ENCODE peak calls at places on chromosomes 16 and 17, in four cellular contexts. One of them, this sample, is unnamed.

GRCh38 chr17:32185875-32186274 is 43.6 kb downstream of the RHOT1 start:
- DNase-seq in stimulated activated CD8-positive, alpha-beta memory T cell treated with anti-CD3 and anti-CD28 coated beads, Interleukin-4, amount 100 ng/mL, for 48 hours: no peak
- DNase-seq in mammary epithelial cell: no peak
- DNase-seq in globus pallidus: no peak
- DNase-seq in this sample: no peak

GRCh38 chr17:80164185-80164584 is 5.6 kb upstream of the CARD14 start:
- DNase-seq in stimulated activated CD8-positive, alpha-beta memory T cell treated with anti-CD3 and anti-CD28 coated beads, Interleukin-4, amount 100 ng/mL, for 48 hours: no peak
- DNase-seq in mammary epithelial cell: no peak
- DNase-seq in globus pallidus: no peak
- DNase-seq in this sample: no peak

GRCh38 chr17:47615766-47616424 is 33.8 kb upstream of the KPNB1 start:
- DNase-seq in mammary epithelial cell: peak
- DNase-seq in globus pallidus: peak
- DNase-seq in stimulated activated CD8-positive, alpha-beta memory T cell treated with anti-CD3 and anti-CD28 coated beads, Interleukin-4, amount 100 ng/mL, for 48 hours: no peak
- DNase-seq in this sample: peak

GRCh38 chr17:9056566-9056965 is 35.3 kb downstream of the NTN1 start:
- DNase-seq in mammary epithelial cell: no peak
- DNase-seq in stimulated activated CD8-positive, alpha-beta memory T cell treated with anti-CD3 and anti-CD28 coated beads, Interleukin-4, amount 100 ng/mL, for 48 hours: no peak
- DNase-seq in globus pallidus: no peak
- DNase-seq in this sample: no peak

GRCh38 chr17:6374761-6375312 is 60.1 kb downstream of the AIPL1 start:
- DNase-seq in stimulated activated CD8-positive, alpha-beta memory T cell treated with anti-CD3 and anti-CD28 coated beads, Interleukin-4, amount 100 ng/mL, for 48 hours: peak
- DNase-seq in globus pallidus: no peak
- DNase-seq in mammary epithelial cell: peak
- DNase-seq in this sample: no peak

GRCh38 chr16:79703066-79703465 is 102.5 kb upstream of the MAF start:
- DNase-seq in globus pallidus: no peak
- DNase-seq in stimulated activated CD8-positive, alpha-beta memory T cell treated with anti-CD3 and anti-CD28 coated beads, Interleukin-4, amount 100 ng/mL, for 48 hours: no peak
- DNase-seq in mammary epithelial cell: no peak
- DNase-seq in this sample: no peak

GRCh38 chr16:58661199-58661830 is 23.3 kb downstream of the SLC38A7 start:
- DNase-seq in stimulated activated CD8-positive, alpha-beta memory T cell treated with anti-CD3 and anti-CD28 coated beads, Interleukin-4, amount 100 ng/mL, for 48 hours: no peak
- DNase-seq in mammary epithelial cell: peak
- DNase-seq in globus pallidus: peak
- DNase-seq in this sample: peak

GRCh38 chr17:7383742-7384488 is 3.0 kb downstream of the TNK1 start:
- DNase-seq in globus pallidus: no peak
- DNase-seq in stimulated activated CD8-positive, alpha-beta memory T cell treated with anti-CD3 and anti-CD28 coated beads, Interleukin-4, amount 100 ng/mL, for 48 hours: peak
- DNase-seq in mammary epithelial cell: no peak
- DNase-seq in this sample: peak

GRCh38 chr17:76659928-76660614 is 16.5 kb upstream of the ST6GALNAC1 start:
- DNase-seq in stimulated activated CD8-positive, alpha-beta memory T cell treated with anti-CD3 and anti-CD28 coated beads, Interleukin-4, amount 100 ng/mL, for 48 hours: no peak
- DNase-seq in mammary epithelial cell: no peak
- DNase-seq in globus pallidus: no peak
- DNase-seq in this sample: no peak

GRCh38 chr17:65231662-65232335 is 94.6 kb downstream of the RGS9 start:
- DNase-seq in stimulated activated CD8-positive, alpha-beta memory T cell treated with anti-CD3 and anti-CD28 coated beads, Interleukin-4, amount 100 ng/mL, for 48 hours: peak
- DNase-seq in mammary epithelial cell: peak
- DNase-seq in globus pallidus: peak
- DNase-seq in this sample: peak

GRCh38 chr16:70160388-70160787 is 13.2 kb upstream of the CLEC18C start:
- DNase-seq in stimulated activated CD8-positive, alpha-beta memory T cell treated with anti-CD3 and anti-CD28 coated beads, Interleukin-4, amount 100 ng/mL, for 48 hours: no peak
- DNase-seq in globus pallidus: no peak
- DNase-seq in mammary epithelial cell: no peak
- DNase-seq in this sample: no peak

GRCh38 chr17:75507712-75508111 is 7.6 kb downstream of the CASKIN2 start:
- DNase-seq in stimulated activated CD8-positive, alpha-beta memory T cell treated with anti-CD3 and anti-CD28 coated beads, Interleukin-4, amount 100 ng/mL, for 48 hours: no peak
- DNase-seq in globus pallidus: peak
- DNase-seq in mammary epithelial cell: no peak
- DNase-seq in this sample: no peak

GRCh38 chr17:41100081-41100480 is 1.9 kb downstream of the KRTAP4-16 start:
- DNase-seq in globus pallidus: no peak
- DNase-seq in stimulated activated CD8-positive, alpha-beta memory T cell treated with anti-CD3 and anti-CD28 coated beads, Interleukin-4, amount 100 ng/mL, for 48 hours: no peak
- DNase-seq in mammary epithelial cell: no peak
- DNase-seq in this sample: no peak

GRCh38 chr16:76777721-76778120 is 413.3 kb upstream of the MON1B start:
- DNase-seq in stimulated activated CD8-positive, alpha-beta memory T cell treated with anti-CD3 and anti-CD28 coated beads, Interleukin-4, amount 100 ng/mL, for 48 hours: no peak
- DNase-seq in mammary epithelial cell: peak
- DNase-seq in globus pallidus: no peak
- DNase-seq in this sample: no peak

GRCh38 chr17:71163121-71163812 is 957.6 kb upstream of the SOX9 start:
- DNase-seq in mammary epithelial cell: no peak
- DNase-seq in globus pallidus: no peak
- DNase-seq in stimulated activated CD8-positive, alpha-beta memory T cell treated with anti-CD3 and anti-CD28 coated beads, Interleukin-4, amount 100 ng/mL, for 48 hours: no peak
- DNase-seq in this sample: no peak

GRCh38 chr17:10532026-10532425 is 13.7 kb upstream of the MYH1 start:
- DNase-seq in stimulated activated CD8-positive, alpha-beta memory T cell treated with anti-CD3 and anti-CD28 coated beads, Interleukin-4, amount 100 ng/mL, for 48 hours: no peak
- DNase-seq in mammary epithelial cell: no peak
- DNase-seq in globus pallidus: no peak
- DNase-seq in this sample: no peak

GRCh38 chr16:84841787-84842300 is 22.1 kb downstream of the CRISPLD2 start:
- DNase-seq in mammary epithelial cell: peak
- DNase-seq in globus pallidus: no peak
- DNase-seq in stimulated activated CD8-positive, alpha-beta memory T cell treated with anti-CD3 and anti-CD28 coated beads, Interleukin-4, amount 100 ng/mL, for 48 hours: no peak
- DNase-seq in this sample: no peak

GRCh38 chr17:8041249-8041928 is 2.5 kb downstream of the ALOX15B start:
- DNase-seq in globus pallidus: peak
- DNase-seq in mammary epithelial cell: peak
- DNase-seq in stimulated activated CD8-positive, alpha-beta memory T cell treated with anti-CD3 and anti-CD28 coated beads, Interleukin-4, amount 100 ng/mL, for 48 hours: peak
- DNase-seq in this sample: peak

GRCh38 chr17:41265078-41265477 is at the start of gene KRTAP9-6:
- DNase-seq in globus pallidus: no peak
- DNase-seq in mammary epithelial cell: no peak
- DNase-seq in stimulated activated CD8-positive, alpha-beta memory T cell treated with anti-CD3 and anti-CD28 coated beads, Interleukin-4, amount 100 ng/mL, for 48 hours: no peak
- DNase-seq in this sample: no peak

GRCh38 chr16:24102120-24102740 is 153.9 kb upstream of the CACNG3 start:
- DNase-seq in mammary epithelial cell: no peak
- DNase-seq in globus pallidus: peak
- DNase-seq in stimulated activated CD8-positive, alpha-beta memory T cell treated with anti-CD3 and anti-CD28 coated beads, Interleukin-4, amount 100 ng/mL, for 48 hours: no peak
- DNase-seq in this sample: peak

GRCh38 chr17:18857864-18858566 is at the start of gene PRPSAP2:
- DNase-seq in mammary epithelial cell: peak
- DNase-seq in stimulated activated CD8-positive, alpha-beta memory T cell treated with anti-CD3 and anti-CD28 coated beads, Interleukin-4, amount 100 ng/mL, for 48 hours: peak
- DNase-seq in globus pallidus: peak
- DNase-seq in this sample: peak

GRCh38 chr16:88835383-88835782 is 21.4 kb downstream of the GALNS start:
- DNase-seq in globus pallidus: no peak
- DNase-seq in mammary epithelial cell: no peak
- DNase-seq in stimulated activated CD8-positive, alpha-beta memory T cell treated with anti-CD3 and anti-CD28 coated beads, Interleukin-4, amount 100 ng/mL, for 48 hours: no peak
- DNase-seq in this sample: no peak

GRCh38 chr17:39823407-39824054 is 40.6 kb downstream of the IKZF3 start:
- DNase-seq in stimulated activated CD8-positive, alpha-beta memory T cell treated with anti-CD3 and anti-CD28 coated beads, Interleukin-4, amount 100 ng/mL, for 48 hours: no peak
- DNase-seq in mammary epithelial cell: no peak
- DNase-seq in globus pallidus: no peak
- DNase-seq in this sample: no peak

GRCh38 chr17:62627904-62628603 is 584 bp downstream of the MRC2 start:
- DNase-seq in stimulated activated CD8-positive, alpha-beta memory T cell treated with anti-CD3 and anti-CD28 coated beads, Interleukin-4, amount 100 ng/mL, for 48 hours: peak
- DNase-seq in mammary epithelial cell: peak
- DNase-seq in globus pallidus: no peak
- DNase-seq in this sample: no peak

GRCh38 chr16:49630783-49631182 is 225.1 kb downstream of the ZNF423 start:
- DNase-seq in globus pallidus: no peak
- DNase-seq in mammary epithelial cell: no peak
- DNase-seq in stimulated activated CD8-positive, alpha-beta memory T cell treated with anti-CD3 and anti-CD28 coated beads, Interleukin-4, amount 100 ng/mL, for 48 hours: no peak
- DNase-seq in this sample: no peak

GRCh38 chr16:105521-105920 is 27.5 kb downstream of the MPG start:
- DNase-seq in globus pallidus: no peak
- DNase-seq in stimulated activated CD8-positive, alpha-beta memory T cell treated with anti-CD3 and anti-CD28 coated beads, Interleukin-4, amount 100 ng/mL, for 48 hours: no peak
- DNase-seq in mammary epithelial cell: no peak
- DNase-seq in this sample: no peak

GRCh38 chr16:24986512-24987303 is 28.5 kb downstream of the ARHGAP17 start:
- DNase-seq in stimulated activated CD8-positive, alpha-beta memory T cell treated with anti-CD3 and anti-CD28 coated beads, Interleukin-4, amount 100 ng/mL, for 48 hours: no peak
- DNase-seq in mammary epithelial cell: no peak
- DNase-seq in globus pallidus: peak
- DNase-seq in this sample: peak

GRCh38 chr16:58026705-58027340 is 1.3 kb downstream of the MMP15 start:
- DNase-seq in stimulated activated CD8-positive, alpha-beta memory T cell treated with anti-CD3 and anti-CD28 coated beads, Interleukin-4, amount 100 ng/mL, for 48 hours: no peak
- DNase-seq in mammary epithelial cell: no peak
- DNase-seq in globus pallidus: no peak
- DNase-seq in this sample: no peak

This sample was measured in G401.